ENCODE peak calls at places on chromosomes 16 and 17, in eight cellular contexts. J, E, M, Z, H, B, W and G are unnamed samples.

GRCh38 chr16:49811630-49812334 is 44.1 kb downstream of the ZNF423 start:
- DNase-seq in J (peak), E (no peak), M (no peak), Z (no peak), H (peak), B (no peak), W (no peak), G (no peak)

GRCh38 chr17:77719806-77720205 is 238.7 kb upstream of the TNRC6C start:
- DNase-seq in J (no peak), E (peak), M (no peak), Z (no peak), H (no peak), B (no peak), W (no peak), G (no peak)

GRCh38 chr17:50603340-50603739 is 31.3 kb upstream of the ABCC3 start:
- DNase-seq in J (no peak), E (no peak), M (no peak), Z (peak), H (no peak), B (no peak), W (no peak), G (no peak)

GRCh38 chr16:67284699-67285646 is 5.6 kb downstream of the PLEKHG4 start:
- DNase-seq in J (peak), E (no peak), M (peak), Z (no peak), H (peak), B (no peak), W (peak), G (no peak)

GRCh38 chr16:10352262-10352661 is 33.6 kb upstream of the ATF7IP2 start:
- DNase-seq in J (no peak), E (no peak), M (no peak), Z (no peak), H (no peak), B (no peak), W (no peak), G (no peak)

GRCh38 chr17:11557727-11558452 is 40.4 kb upstream of the DNAH9 start:
- DNase-seq in J (no peak), E (no peak), M (no peak), Z (no peak), H (no peak), B (no peak), W (no peak), G (no peak)

GRCh38 chr17:78315355-78316114 is 44.3 kb downstream of the SOCS3 start:
- DNase-seq in J (peak), E (no peak), M (peak), Z (peak), H (peak), B (no peak), W (peak), G (peak)

GRCh38 chr17:17837966-17838962 is 1.5 kb upstream of the SREBF1 start:
- DNase-seq in J (peak), E (no peak), M (peak), Z (no peak), H (no peak), B (no peak), W (peak), G (no peak)

DNA sequence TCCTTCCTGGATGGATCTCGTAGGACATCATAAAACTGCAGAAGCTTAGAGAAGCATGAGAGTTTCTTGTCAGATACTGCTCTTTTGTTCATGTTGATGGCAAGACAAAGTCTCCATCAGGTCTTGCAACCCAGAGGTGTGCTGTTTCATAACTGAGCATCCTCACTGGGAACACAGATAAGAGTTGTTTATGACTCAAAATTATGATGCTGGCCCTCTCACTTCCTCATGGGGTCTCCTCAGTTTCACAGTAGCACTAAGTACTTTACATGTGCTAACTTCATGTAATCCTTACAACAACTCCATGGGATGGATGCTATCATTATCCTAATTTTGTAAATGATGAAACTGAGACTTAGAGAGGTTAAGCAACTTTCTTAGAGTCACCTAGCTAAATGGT is 14.4 kb downstream of the SCPEP1 start:
- DNase-seq in J (no peak), E (no peak), M (no peak), Z (no peak), H (no peak), B (no peak), W (no peak), G (no peak)
- TF ChIP-seq CTCF in J (no peak), E (no peak), M (no peak), Z (no peak), H (no peak), B (no peak), W (no peak), G (no peak)

DNA sequence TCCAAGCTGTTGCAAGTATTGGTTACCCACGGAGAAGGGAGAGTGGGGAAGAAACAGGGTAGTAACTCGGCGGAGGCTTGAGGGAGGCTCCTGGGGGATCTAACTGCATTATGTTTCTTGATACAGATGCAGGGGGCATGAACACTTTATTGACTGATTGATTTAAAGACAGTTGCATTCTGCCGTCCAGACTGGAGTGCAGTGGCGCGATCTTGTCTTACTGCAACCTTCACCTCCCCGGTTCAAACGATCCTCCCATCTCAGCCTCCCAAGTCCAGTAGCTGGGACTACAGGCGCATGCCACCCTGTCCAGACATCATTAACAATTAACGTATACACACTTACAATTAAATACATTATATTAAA is 15.1 kb upstream of the ERN2 start:
- DNase-seq in J (no peak), E (no peak), M (no peak), Z (no peak), H (no peak), B (no peak), W (no peak), G (no peak)
- TF ChIP-seq CTCF in J (peak), E (peak), M (no peak), Z (no peak), H (no peak), B (peak), W (no peak), G (no peak)

GRCh38 chr16:90022209-90023077 is 3.2 kb upstream of the DBNDD1 start:
- DNase-seq in J (peak), E (peak), M (peak), Z (peak), H (peak), B (peak), W (peak), G (peak)
- TF ChIP-seq CTCF in J (no peak), E (no peak), M (no peak), Z (no peak), H (no peak), B (peak), W (peak), G (no peak)

DNA sequence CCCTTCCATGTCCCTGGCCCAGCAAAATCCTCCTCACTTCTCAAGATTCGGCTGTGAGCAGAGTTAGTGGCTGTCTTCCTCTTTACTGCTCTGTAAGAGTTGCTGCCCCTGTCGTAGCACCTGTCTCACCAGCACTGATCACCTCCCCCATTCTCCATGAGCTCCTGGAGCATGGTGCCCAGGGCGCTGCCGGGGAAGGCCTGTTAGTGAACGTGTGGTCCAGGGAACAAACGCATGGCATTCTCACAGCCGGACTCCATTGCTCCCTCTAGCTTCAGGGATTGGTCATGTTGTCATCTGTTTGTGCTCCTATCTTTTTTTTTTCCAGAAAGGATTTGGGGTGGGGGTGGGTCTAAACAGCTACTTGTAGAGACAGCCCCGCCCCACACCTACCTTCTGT is 141.2 kb downstream of the CMIP start:
- DNase-seq in J (no peak), E (no peak), M (no peak), Z (no peak), H (no peak), B (no peak), W (no peak), G (no peak)
- TF ChIP-seq CTCF in J (no peak), E (no peak), M (peak), Z (no peak), H (no peak), B (no peak), W (peak), G (peak)

GRCh38 chr17:36847293-36847645 is 90.0 kb upstream of the LHX1 start:
- DNase-seq in J (no peak), E (no peak), M (no peak), Z (no peak), H (no peak), B (no peak), W (no peak), G (no peak)

GRCh38 chr17:36848008-36848902 is 89.0 kb upstream of the LHX1 start:
- DNase-seq in J (no peak), E (no peak), M (peak), Z (no peak), H (no peak), B (peak), W (no peak), G (no peak)

GRCh38 chr17:36844601-36845000 is 92.7 kb upstream of the LHX1 start:
- DNase-seq in J (no peak), E (no peak), M (no peak), Z (no peak), H (no peak), B (no peak), W (no peak), G (no peak)

GRCh38 chr17:36845916-36846315 is 91.4 kb upstream of the LHX1 start:
- DNase-seq in J (no peak), E (no peak), M (no peak), Z (no peak), H (no peak), B (no peak), W (no peak), G (no peak)

GRCh38 chr17:36846410-36847292 is 90.6 kb upstream of the LHX1 start:
- DNase-seq in J (no peak), E (no peak), M (no peak), Z (no peak), H (no peak), B (peak), W (no peak), G (no peak)
- TF ChIP-seq CTCF in J (no peak), E (no peak), M (no peak), Z (no peak), H (no peak), B (no peak), W (no peak), G (no peak)

GRCh38 chr17:69246726-69247375 is 18.2 kb upstream of the ABCA10 start:
- DNase-seq in J (no peak), E (no peak), M (peak), Z (no peak), H (no peak), B (no peak), W (peak), G (no peak)
- TF ChIP-seq CTCF in J (peak), E (peak), M (peak), Z (peak), H (peak), B (peak), W (peak), G (peak)

GRCh38 chr17:73952498-73953205 is 250.8 kb upstream of the RPL38 start:
- DNase-seq in J (peak), E (peak), M (no peak), Z (peak), H (peak), B (peak), W (no peak), G (no peak)
- TF ChIP-seq CTCF in J (no peak), E (peak), M (no peak), Z (peak), H (peak), B (peak), W (peak), G (no peak)

GRCh38 chr17:42623732-42624596 is 14.5 kb downstream of the TUBG1 start:
- DNase-seq in J (no peak), E (no peak), M (peak), Z (no peak), H (peak), B (no peak), W (peak), G (no peak)
- TF ChIP-seq CTCF in J (no peak), E (no peak), M (no peak), Z (no peak), H (no peak), B (no peak), W (no peak), G (no peak)

DNA sequence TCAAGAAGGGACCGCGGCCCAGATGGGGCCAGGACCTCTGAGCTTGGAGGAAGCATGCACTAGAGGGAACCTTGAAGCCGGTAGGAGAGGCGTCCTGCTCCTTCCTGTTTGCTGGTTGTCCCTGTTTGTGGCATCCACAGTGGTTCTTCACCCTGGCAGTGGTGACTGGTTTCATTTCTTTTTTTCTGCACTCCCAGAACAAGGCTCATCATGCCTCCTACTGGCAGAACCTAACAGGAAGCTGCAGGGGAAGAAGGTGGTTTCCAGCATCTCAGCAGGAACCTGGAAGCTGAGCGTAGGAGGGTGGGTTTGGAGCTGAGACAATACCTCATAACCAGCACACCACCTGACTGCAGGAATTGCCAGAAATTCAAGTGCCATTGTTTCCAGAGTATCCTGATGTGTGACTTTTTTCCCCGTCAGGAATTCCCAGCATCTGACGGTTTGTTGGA is 5.8 kb downstream of the TMEM231 start:
- DNase-seq in J (peak), E (no peak), M (peak), Z (peak), H (no peak), B (no peak), W (peak), G (no peak)
- TF ChIP-seq CTCF in J (no peak), E (no peak), M (peak), Z (peak), H (no peak), B (peak), W (peak), G (peak)

DNA sequence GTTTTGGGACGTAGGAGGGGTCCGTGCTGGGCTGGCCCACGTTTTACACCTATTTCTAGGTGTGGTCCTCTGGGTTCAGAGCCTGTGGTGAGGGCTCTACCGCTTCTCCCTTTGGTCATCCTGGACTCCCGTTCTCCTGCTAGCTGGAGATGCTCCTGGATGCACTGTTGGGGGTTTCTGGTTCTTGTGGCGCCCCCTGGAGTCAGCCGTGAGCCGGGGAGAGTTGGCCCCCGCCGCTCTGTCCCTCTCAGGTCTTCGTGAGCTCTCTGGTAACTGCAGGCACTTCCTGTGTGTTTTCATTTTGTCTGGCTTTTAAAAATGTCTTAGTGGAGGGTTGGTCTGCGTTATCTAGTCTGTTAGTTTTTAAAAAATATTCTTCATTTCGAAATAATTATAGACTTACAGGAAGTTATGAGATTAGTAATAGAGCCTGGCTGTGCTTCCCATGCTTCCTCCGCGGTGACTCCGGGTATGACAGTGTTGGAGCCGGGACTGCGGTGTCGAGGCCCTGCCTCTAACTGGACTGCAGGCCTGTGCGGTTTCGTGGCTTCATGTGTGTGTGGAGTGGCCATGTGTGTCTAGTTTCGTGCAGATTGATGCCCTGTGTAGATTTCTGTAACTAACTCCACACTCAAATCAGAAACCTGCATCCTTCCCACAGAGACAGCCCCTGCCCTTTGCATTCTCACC is 78.0 kb upstream of the ZNF750 start:
- DNase-seq in J (no peak), E (peak), M (peak), Z (peak), H (no peak), B (no peak), W (no peak), G (no peak)
- TF ChIP-seq CTCF in J (peak), E (peak), M (peak), Z (peak), H (peak), B (peak), W (peak), G (peak)